ENCODE peak calls at places on chromosomes 13 and 19, in five cellular contexts. B is stimulated activated CD8-positive, alpha-beta memory T cell treated with anti-CD3 and anti-CD28 coated beads, Interleukin-15, amount 100 ng/mL, for 1 hour; G is AG09309; A is HT1080; K is stimulated activated CD4-positive, alpha-beta T cell treated with anti-CD3 and anti-CD28 coated beads, Interleukin-15, amount 100 ng/mL, for 1 hour. R is an unnamed sample.

GRCh38 chr19:42396248-42396541 is 6.1 kb upstream of the CNFN start:
- DNase-seq in B (no peak), G (no peak), A (no peak), K (no peak), R (peak)

GRCh38 chr13:35388979-35389378 is 87.5 kb downstream of the MAB21L1 start:
- DNase-seq in B (no peak), G (no peak), A (peak), K (no peak), R (no peak)

GRCh38 chr13:101552286-101552685 is 99.8 kb downstream of the ITGBL1 start:
- DNase-seq in B (no peak), G (no peak), A (no peak), K (no peak), R (no peak)

GRCh38 chr13:100673831-100674362 is 698 bp downstream of the TMTC4 start:
- DNase-seq in B (peak), G (peak), A (peak), K (no peak), R (peak)

GRCh38 chr13:112815871-112816270 is 126.0 kb downstream of the ATP11A start:
- DNase-seq in B (no peak), G (no peak), A (no peak), K (no peak), R (no peak)

GRCh38 chr19:4140237-4140711 is 13.2 kb upstream of the CREB3L3 start:
- DNase-seq in B (no peak), G (no peak), A (peak), K (no peak), R (peak)

GRCh38 chr19:51722492-51722891 is 1.3 kb downstream of the HAS1 start:
- DNase-seq in B (no peak), G (no peak), A (no peak), K (no peak), R (no peak)

GRCh38 chr13:104114111-104114510 is 1047.9 kb upstream of the SLC10A2 start:
- DNase-seq in B (no peak), G (no peak), A (no peak), K (no peak), R (no peak)

GRCh38 chr13:113970810-113971470 is 2.9 kb downstream of the C13orf46 start:
- DNase-seq in B (no peak), G (no peak), A (no peak), K (no peak), R (no peak)

GRCh38 chr19:38143847-38144246 is 80.2 kb downstream of the DPF1 start:
- DNase-seq in B (no peak), G (no peak), A (no peak), K (no peak), R (no peak)

GRCh38 chr13:96958286-96958891 is 35.9 kb downstream of the OXGR1 start:
- DNase-seq in B (no peak), G (no peak), A (peak), K (no peak), R (no peak)

GRCh38 chr13:93224545-93224944 is 2.1 kb upstream of the GPC6 start:
- DNase-seq in B (no peak), G (peak), A (no peak), K (no peak), R (no peak)